ENCODE peak calls at places on chromosomes 7 and 10, in ten cellular contexts. Z is lower leg skin; D is prostate gland; B is amygdala; F is stimulated activated CD4-positive, alpha-beta T cell treated with anti-CD3 and anti-CD28 coated beads, Interleukin-12 subunit alpha, Interleukin-12 subunit beta, amount 100 ng/mL, for 24 hours; K is NCI-H2029; C is astrocyte of the cerebellum; W is activated naive CD4-positive, alpha-beta T cell; J is RKO; E is anterior cingulate cortex. P is an unnamed sample.

GRCh38 chr10:47453435-47454293 is 30.3 kb downstream of the ANXA8 start:
- DNase-seq in Z (no peak), D (no peak), B (no peak), F (no peak), K (no peak), C (no peak), W (no peak), J (no peak), E (no peak), P (no peak)

GRCh38 chr7:142478479-142479220 is 220.8 kb upstream of the PRSS58 start:
- DNase-seq in Z (no peak), D (no peak), B (no peak), F (no peak), K (no peak), C (no peak), W (no peak), J (peak), E (no peak), P (no peak)

GRCh38 chr7:36690514-36691187 is 33.6 kb downstream of the AOAH start:
- DNase-seq in Z (no peak), D (no peak), B (no peak), F (no peak), K (no peak), C (no peak), W (no peak), J (no peak), E (no peak), P (no peak)

GRCh38 chr10:96512997-96513685 is 585 bp downstream of the TLL2 start:
- DNase-seq in Z (no peak), D (no peak), B (no peak), F (no peak), K (no peak), C (no peak), W (no peak), J (no peak), E (no peak), P (peak)

GRCh38 chr10:32174349-32174893 is 118.2 kb upstream of the KIF5B start:
- DNase-seq in Z (no peak), D (no peak), B (no peak), F (no peak), K (no peak), C (no peak), W (no peak), J (no peak), E (no peak), P (no peak)

GRCh38 chr7:53458636-53459035 is 423.2 kb downstream of the POM121L12 start:
- DNase-seq in Z (no peak), D (no peak), B (no peak), F (no peak), K (no peak), C (no peak), W (no peak), J (no peak), E (no peak), P (no peak)

GRCh38 chr7:152073352-152073751 is 47.9 kb downstream of the GALNT11 start:
- DNase-seq in Z (no peak), D (no peak), B (no peak), F (no peak), K (no peak), C (no peak), W (no peak), J (no peak), E (no peak), P (no peak)

GRCh38 chr7:139828880-139829653 is at the start of gene TBXAS1:
- DNase-seq in Z (peak), D (peak), B (no peak), F (no peak), K (no peak), C (no peak), W (no peak), J (no peak), E (no peak), P (no peak)

GRCh38 chr10:106920538-106920937 is 244.0 kb downstream of the SORCS1 start:
- DNase-seq in Z (no peak), D (no peak), B (no peak), F (no peak), K (no peak), C (no peak), W (no peak), J (no peak), E (no peak), P (no peak)

GRCh38 chr10:113899952-113900598 is 45.6 kb downstream of the NHLRC2 start:
- DNase-seq in Z (no peak), D (no peak), B (no peak), F (no peak), K (no peak), C (no peak), W (no peak), J (no peak), E (no peak), P (no peak)

GRCh38 chr10:63268139-63268797 is 135.1 kb downstream of the NRBF2 start:
- DNase-seq in Z (no peak), D (no peak), B (no peak), F (no peak), K (peak), C (peak), W (no peak), J (peak), E (no peak), P (no peak)

GRCh38 chr7:111090834-111091233 is at the start of gene LRRN3:
- DNase-seq in Z (no peak), D (no peak), B (peak), F (no peak), K (no peak), C (no peak), W (no peak), J (no peak), E (peak), P (no peak)

GRCh38 chr10:52639652-52640051 is 132.9 kb downstream of the MBL2 start:
- DNase-seq in Z (no peak), D (no peak), B (no peak), F (no peak), K (no peak), C (no peak), W (no peak), J (no peak), E (no peak), P (no peak)

GRCh38 chr7:55109384-55110167 is 90.8 kb downstream of the EGFR start:
- DNase-seq in Z (peak), D (peak), B (no peak), F (no peak), K (no peak), C (no peak), W (no peak), J (no peak), E (no peak), P (no peak)

GRCh38 chr7:132906193-132906829 is 175.6 kb downstream of the CHCHD3 start:
- DNase-seq in Z (no peak), D (no peak), B (no peak), F (no peak), K (no peak), C (no peak), W (no peak), J (no peak), E (no peak), P (no peak)

GRCh38 chr10:99926925-99927718 is 82.6 kb downstream of the DNMBP start:
- DNase-seq in Z (no peak), D (peak), B (no peak), F (no peak), K (peak), C (no peak), W (no peak), J (no peak), E (no peak), P (no peak)

GRCh38 chr10:110775022-110775379 is 96.7 kb upstream of the PDCD4 start:
- DNase-seq in Z (no peak), D (no peak), B (no peak), F (no peak), K (no peak), C (no peak), W (no peak), J (no peak), E (no peak), P (no peak)

GRCh38 chr10:30387646-30388243 is 38.7 kb upstream of the MTPAP start:
- DNase-seq in Z (no peak), D (no peak), B (no peak), F (no peak), K (no peak), C (peak), W (no peak), J (peak), E (no peak), P (no peak)

GRCh38 chr7:110544199-110544598 is 546.7 kb upstream of the LRRN3 start:
- DNase-seq in Z (no peak), D (no peak), B (no peak), F (no peak), K (no peak), C (no peak), W (no peak), J (no peak), E (no peak), P (no peak)

GRCh38 chr7:116706668-116707126 is 34.7 kb downstream of the MET start:
- DNase-seq in Z (no peak), D (no peak), B (no peak), F (no peak), K (no peak), C (no peak), W (no peak), J (peak), E (no peak), P (no peak)

GRCh38 chr7:139709460-139709859 is 68.3 kb downstream of the HIPK2 start:
- DNase-seq in Z (peak), D (no peak), B (no peak), F (no peak), K (no peak), C (peak), W (no peak), J (no peak), E (no peak), P (no peak)

GRCh38 chr7:140670343-140670935 is 2.3 kb upstream of the ADCK2 start:
- DNase-seq in Z (no peak), D (no peak), B (no peak), F (no peak), K (no peak), C (no peak), W (no peak), J (no peak), E (no peak), P (no peak)

P was measured in stimulated activated CD8-positive, alpha-beta memory T cell treated with anti-CD3 and anti-CD28 coated beads, Interleukin-15, amount 100 ng/mL, for 24 hours.